ENCODE peak calls at places on chromosomes 12 and 14, in five cellular contexts. K, F, H, B and N are unnamed samples.
A peak's percentile ranks its signal among the peaks of the same experiment; 100 is the strongest.

GRCh38 chr14:57009585-57010515 is 199.6 kb upstream of the OTX2 start:
- DNase-seq in K (peak; percentile 11), F (no peak), H (no peak), B (no peak), N (no peak)

GRCh38 chr12:10285919-10286318 is 21.8 kb upstream of the KLRD1 start:
- DNase-seq in K (no peak), F (no peak), H (no peak), B (no peak), N (no peak)

GRCh38 chr14:57865450-57866198 is at the start of gene SLC35F4:
- DNase-seq in K (peak; percentile 66), F (peak; percentile 64), H (no peak), B (no peak), N (peak; percentile 39)

GRCh38 chr12:132747896-132748295 is 13.7 kb downstream of the ANKLE2 start:
- DNase-seq in K (no peak), F (no peak), H (no peak), B (no peak), N (no peak)

GRCh38 chr12:106064622-106065021 is 74.1 kb downstream of the NUAK1 start:
- DNase-seq in K (no peak), F (no peak), H (no peak), B (no peak), N (no peak)

GRCh38 chr12:90085491-90086274 is 377.0 kb upstream of the ATP2B1 start:
- DNase-seq in K (no peak), F (no peak), H (no peak), B (no peak), N (no peak)

GRCh38 chr14:58299665-58300202 is 1.4 kb downstream of the ARID4A start:
- DNase-seq in K (peak; percentile 9), F (no peak), H (no peak), B (no peak), N (no peak)

GRCh38 chr12:54411398-54412241 is 7.4 kb downstream of the ITGA5 start:
- DNase-seq in K (no peak), F (no peak), H (no peak), B (no peak), N (no peak)

GRCh38 chr12:93591137-93591868 is 18.8 kb downstream of the SOCS2 start:
- DNase-seq in K (peak; percentile 61), F (no peak), H (no peak), B (no peak), N (peak; percentile 54)

GRCh38 chr12:5085896-5086295 is 42.2 kb downstream of the KCNA5 start:
- DNase-seq in K (no peak), F (no peak), H (no peak), B (no peak), N (no peak)

GRCh38 chr12:81800298-81801148 is 41.4 kb upstream of the PPFIA2 start:
- DNase-seq in K (no peak), F (no peak), H (no peak), B (no peak), N (peak; percentile 15)

GRCh38 chr12:125533434-125534029 is 468.3 kb downstream of the AACS start:
- DNase-seq in K (peak; percentile 76), F (peak; percentile 50), H (no peak), B (peak; percentile 11), N (peak; percentile 58)

GRCh38 chr12:30450872-30451271 is 244.8 kb downstream of the IPO8 start:
- DNase-seq in K (no peak), F (no peak), H (no peak), B (no peak), N (no peak)

GRCh38 chr14:91305650-91306431 is 61.3 kb upstream of the GPR68 start:
- DNase-seq in K (no peak), F (no peak), H (no peak), B (no peak), N (peak; percentile 62)

GRCh38 chr14:105882626-105883025 is 356.2 kb downstream of the TMEM121 start:
- DNase-seq in K (no peak), F (no peak), H (no peak), B (no peak), N (no peak)

GRCh38 chr14:24665440-24665991 is 31.5 kb upstream of the GZMB start:
- DNase-seq in K (no peak), F (no peak), H (peak; percentile 77), B (no peak), N (no peak)

GRCh38 chr14:31194661-31195060 is 12.9 kb downstream of the HECTD1 start:
- DNase-seq in K (no peak), F (no peak), H (no peak), B (no peak), N (no peak)

GRCh38 chr14:37874429-37875109 is 279.1 kb downstream of the TTC6 start:
- DNase-seq in K (peak; percentile 76), F (peak; percentile 71), H (peak; percentile 8), B (peak; percentile 90), N (peak; percentile 66)

GRCh38 chr12:2856051-2856450 is 788 bp downstream of the TEX52 start:
- DNase-seq in K (no peak), F (no peak), H (no peak), B (no peak), N (no peak)

GRCh38 chr12:96241484-96242256 is 47.5 kb downstream of the ELK3 start:
- DNase-seq in K (no peak), F (no peak), H (no peak), B (no peak), N (no peak)

GRCh38 chr14:23667134-23667533 is 31.0 kb downstream of the DHRS2 start:
- DNase-seq in K (no peak), F (no peak), H (no peak), B (no peak), N (no peak)

GRCh38 chr12:71250186-71250585 is 92.4 kb upstream of the TSPAN8 start:
- DNase-seq in K (no peak), F (no peak), H (no peak), B (no peak), N (no peak)

GRCh38 chr12:12265571-12266388 is 1.1 kb downstream of the LRP6 start:
- DNase-seq in K (peak; percentile 13), F (no peak), H (no peak), B (no peak), N (peak; percentile 44)

GRCh38 chr14:66105819-66106218 is 380.4 kb upstream of the CCDC196 start:
- DNase-seq in K (no peak), F (no peak), H (no peak), B (no peak), N (no peak)

GRCh38 chr12:7994731-7995205 is 37.7 kb upstream of the FOXJ2 start:
- DNase-seq in K (no peak), F (no peak), H (no peak), B (no peak), N (no peak)

GRCh38 chr14:103361868-103362267 is 23.3 kb upstream of the MARK3 start:
- DNase-seq in K (no peak), F (no peak), H (no peak), B (peak; percentile 80), N (no peak)

GRCh38 chr14:72501439-72501838 is 392.5 kb downstream of the DPF3 start:
- DNase-seq in K (no peak), F (no peak), H (no peak), B (no peak), N (no peak)

GRCh38 chr12:5523396-5524115 is 91.6 kb downstream of the NTF3 start:
- DNase-seq in K (no peak), F (no peak), H (no peak), B (no peak), N (no peak)

GRCh38 chr12:92064420-92064819 is 81.2 kb downstream of the BTG1 start:
- DNase-seq in K (no peak), F (no peak), H (no peak), B (peak; percentile 30), N (no peak)

GRCh38 chr12:112419269-112420133 is 754 bp downstream of the PTPN11 start:
- DNase-seq in K (peak; percentile 65), F (no peak), H (no peak), B (peak; percentile 59), N (peak; percentile 59)

GRCh38 chr12:22729431-22729830 is 104.5 kb downstream of the ETNK1 start:
- DNase-seq in K (no peak), F (no peak), H (no peak), B (no peak), N (no peak)

GRCh38 chr12:22733756-22734155 is 108.8 kb downstream of the ETNK1 start:
- DNase-seq in K (no peak), F (no peak), H (no peak), B (no peak), N (no peak)

GRCh38 chr12:22728989-22729388 is 104.0 kb downstream of the ETNK1 start:
- DNase-seq in K (no peak), F (no peak), H (no peak), B (no peak), N (no peak)

GRCh38 chr12:22729898-22730443 is 105.0 kb downstream of the ETNK1 start:
- DNase-seq in K (no peak), F (no peak), H (no peak), B (no peak), N (no peak)

GRCh38 chr12:22731231-22731630 is 106.3 kb downstream of the ETNK1 start:
- DNase-seq in K (no peak), F (no peak), H (no peak), B (no peak), N (no peak)
- TF ChIP-seq SUZ12 in K (no peak), F (no peak), H (no peak), B (no peak), N (no peak)

GRCh38 chr14:88245321-88245720 is 77.7 kb downstream of the KCNK10 start:
- DNase-seq in K (no peak), F (no peak), H (no peak), B (no peak), N (no peak)
- TF ChIP-seq SUZ12 in K (no peak), F (no peak), H (no peak), B (no peak), N (no peak)

DNA sequence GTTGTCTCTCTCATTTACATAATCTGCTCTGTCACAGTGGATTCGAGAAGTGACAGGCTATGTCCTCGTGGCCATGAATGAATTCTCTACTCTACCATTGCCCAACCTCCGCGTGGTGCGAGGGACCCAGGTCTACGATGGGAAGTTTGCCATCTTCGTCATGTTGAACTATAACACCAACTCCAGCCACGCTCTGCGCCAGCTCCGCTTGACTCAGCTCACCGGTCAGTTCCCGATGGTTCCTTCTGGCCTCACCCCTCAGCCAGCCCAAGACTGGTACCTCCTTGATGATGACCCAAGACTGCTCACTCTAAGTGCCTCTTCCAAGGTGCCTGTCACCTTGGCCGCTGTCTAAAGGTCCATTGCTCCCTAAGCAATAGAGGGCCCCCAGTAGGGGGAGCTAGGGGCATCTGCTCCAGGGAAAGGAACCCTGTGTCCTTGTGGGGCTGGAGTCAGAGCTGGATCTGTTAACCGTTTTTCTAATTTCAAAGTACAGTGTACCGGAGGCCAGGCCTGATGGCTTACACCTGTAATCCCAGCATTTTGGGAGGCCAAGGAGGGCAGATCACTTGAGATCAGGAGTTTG is 5.1 kb downstream of the ERBB3 start:
- DNase-seq in K (peak; percentile 68), F (no peak), H (no peak), B (no peak), N (no peak)
- TF ChIP-seq SUZ12 in K (no peak), F (no peak), H (no peak), B (no peak), N (no peak)

DNA sequence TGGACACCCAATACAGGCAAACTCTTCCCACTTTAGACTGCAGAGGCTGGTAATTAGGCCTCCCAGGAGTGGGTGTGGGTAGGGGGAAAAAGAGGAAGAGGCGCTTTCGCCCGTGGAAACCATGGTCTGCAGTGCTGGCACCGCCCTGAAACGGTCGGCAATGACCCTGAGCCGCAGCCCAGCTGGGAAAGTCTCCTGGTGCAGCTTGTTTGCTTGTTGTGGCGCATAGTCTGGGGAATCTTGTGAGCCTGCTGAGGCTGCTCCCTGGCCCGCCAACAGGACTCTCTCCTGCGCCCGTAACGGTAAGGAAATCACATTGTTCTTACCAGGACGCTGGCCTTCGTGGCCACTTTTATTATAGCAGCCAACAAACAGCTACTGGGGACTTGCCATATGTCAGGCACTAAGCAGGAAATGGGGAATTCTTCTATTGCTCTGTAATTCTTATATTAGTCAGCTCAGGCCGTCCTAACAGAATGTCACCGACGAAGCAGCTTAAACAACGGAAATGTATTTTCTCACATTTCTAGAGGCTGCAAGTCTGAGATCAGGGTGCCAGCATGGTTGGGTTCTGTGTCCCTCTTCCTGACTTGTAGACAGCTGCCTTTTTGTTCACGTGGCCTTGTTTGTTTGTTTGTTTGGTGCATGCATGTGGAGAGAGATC is 52.5 kb upstream of the RIN3 start:
- DNase-seq in K (no peak), F (no peak), H (peak; percentile 61), B (no peak), N (no peak)
- TF ChIP-seq SUZ12 in K (no peak), F (no peak), H (no peak), B (no peak), N (no peak)